ENCODE peak calls at places on chromosome 3, in seven cellular contexts. W is tibial artery, I is body of pancreas, M is psoas muscle, F is esophagus squamous epithelium, S is uterus, K is H9. A is an unnamed sample. For H3K27me3 and H3K4me1, the result is how much of the 10 kb centered on the place peaks cover.

GRCh38 chr3:195129072-195129643 is 141.8 kb downstream of the XXYLT1 start:
- DNase-seq in W (no peak), I (no peak), M (no peak), F (no peak), S (no peak), K (no peak), A (no peak)

GRCh38 chr3:138950006-138950644 is 3.1 kb downstream of the FOXL2NB start:
- DNase-seq in W (no peak), I (peak), M (no peak), F (no peak), S (no peak), K (peak), A (peak)

GRCh38 chr3:110478377-110479054 is 593.1 kb upstream of the NECTIN3 start:
- DNase-seq in W (no peak), I (no peak), M (no peak), F (no peak), S (no peak), K (no peak), A (no peak)

GRCh38 chr3:116517308-116517707 is 72.0 kb upstream of the LSAMP start:
- DNase-seq in W (no peak), I (no peak), M (no peak), F (no peak), S (no peak), K (no peak), A (no peak)

GRCh38 chr3:149487598-149488197 is 13.2 kb downstream of the TM4SF4 start:
- DNase-seq in W (no peak), I (no peak), M (no peak), F (no peak), S (no peak), K (peak), A (no peak)

GRCh38 chr3:12371525-12372140 is 82.8 kb downstream of the PPARG start:
- DNase-seq in W (no peak), I (no peak), M (no peak), F (no peak), S (no peak), K (no peak), A (no peak)

GRCh38 chr3:66336358-66336766 is 115.6 kb downstream of the SLC25A26 start:
- DNase-seq in W (no peak), I (no peak), M (no peak), F (no peak), S (no peak), K (no peak), A (no peak)

GRCh38 chr3:63625161-63625560 is 27.3 kb upstream of the SNTN start:
- DNase-seq in W (no peak), I (no peak), M (no peak), F (no peak), S (no peak), K (no peak), A (no peak)

GRCh38 chr3:73558399-73559075 is 66.2 kb downstream of the PDZRN3 start:
- DNase-seq in W (no peak), I (peak), M (no peak), F (no peak), S (no peak), K (no peak), A (peak)

GRCh38 chr3:9721015-9721697 is 10.4 kb upstream of the BRPF1 start:
- DNase-seq in W (no peak), I (no peak), M (no peak), F (no peak), S (no peak), K (no peak), A (no peak)

GRCh38 chr3:190302209-190302885 is 19.9 kb downstream of the CLDN1 start:
- DNase-seq in W (no peak), I (no peak), M (no peak), F (no peak), S (no peak), K (no peak), A (no peak)

GRCh38 chr3:42601898-42602581 is 1.6 kb downstream of the NKTR start:
- DNase-seq in W (no peak), I (no peak), M (no peak), F (no peak), S (no peak), K (no peak), A (no peak)

GRCh38 chr3:42600958-42601675 is 631 bp downstream of the NKTR start:
- DNase-seq in W (peak), I (peak), M (peak), F (no peak), S (peak), K (peak), A (peak)

GRCh38 chr3:42602961-42603360 is 2.5 kb downstream of the NKTR start:
- DNase-seq in W (no peak), I (no peak), M (no peak), F (no peak), S (no peak), K (no peak), A (no peak)

GRCh38 chr3:42608586-42608985 is 8.1 kb downstream of the NKTR start:
- DNase-seq in W (no peak), I (no peak), M (no peak), F (no peak), S (peak), K (no peak), A (no peak)

GRCh38 chr3:42605550-42606173 is 5.2 kb downstream of the NKTR start:
- DNase-seq in W (no peak), I (peak), M (no peak), F (no peak), S (no peak), K (no peak), A (peak)
- H3K27ac ChIP-seq in W (peak), I (peak), M (peak), F (peak), S (no peak), K (no peak), A (peak)

GRCh38 chr3:42269647-42270046 is 3.7 kb upstream of the CCK start:
- DNase-seq in W (no peak), I (no peak), M (no peak), F (no peak), S (no peak), K (no peak), A (no peak)
- H3K27me3 ChIP-seq in W (under half), I (under half), M (under half), F (under half), S (under half), K (under half), A (under half)

DNA sequence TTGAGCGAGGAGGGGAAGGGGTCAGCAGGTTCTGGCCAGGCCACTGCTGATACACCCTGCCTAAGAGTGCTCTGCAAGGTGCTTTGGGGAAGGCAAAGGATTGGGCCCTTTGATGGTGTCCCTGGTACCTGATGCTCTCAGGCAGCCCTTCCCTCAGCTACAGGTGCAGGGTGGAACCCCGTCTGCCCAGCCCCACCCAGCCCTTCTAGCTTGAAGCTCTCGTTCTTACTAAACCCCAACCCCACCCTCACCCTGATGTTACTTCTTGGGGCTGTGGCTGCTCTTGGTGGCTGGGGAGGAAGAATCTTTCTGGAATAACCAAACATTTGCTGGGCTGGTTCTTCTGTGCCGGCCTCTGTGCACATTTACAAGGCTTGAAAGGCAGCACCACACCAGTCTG is 6.4 kb downstream of the GNAI2 start:
- DNase-seq in W (no peak), I (no peak), M (no peak), F (no peak), S (no peak), K (no peak), A (no peak)
- H3K4me1 ChIP-seq in W (half or more), I (half or more), M (under half), F (half or more), S (under half), K (under half), A (half or more)

DNA sequence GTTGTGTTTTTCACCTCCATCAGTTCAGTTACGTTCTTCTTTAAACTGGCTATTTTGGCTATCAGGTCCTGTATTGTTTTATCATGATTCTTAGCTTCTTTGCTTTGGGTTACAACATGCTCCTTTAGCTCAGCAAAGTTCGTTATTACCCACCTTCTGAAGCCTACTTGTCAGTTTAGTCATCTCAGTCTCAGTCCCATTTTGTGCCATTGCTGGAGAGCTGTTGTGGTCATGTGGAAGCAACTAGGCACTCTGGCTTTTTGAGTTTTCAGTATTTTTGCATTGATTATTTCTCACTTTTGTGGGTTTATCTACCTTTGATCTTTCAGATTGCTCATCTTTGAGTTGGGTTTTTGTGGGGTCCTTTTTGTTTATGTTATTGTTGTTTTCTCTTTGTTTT is 151.3 kb downstream of the CFAP20DC start:
- DNase-seq in W (no peak), I (no peak), M (no peak), F (no peak), S (no peak), K (no peak), A (no peak)
- H3K27ac ChIP-seq in W (no peak), I (no peak), M (no peak), F (no peak), S (no peak), K (no peak), A (no peak)

GRCh38 chr3:147431746-147432145 is 22.6 kb downstream of the ZIC1 start:
- DNase-seq in W (no peak), I (no peak), M (no peak), F (no peak), S (no peak), K (no peak), A (no peak)
- H3K27me3 ChIP-seq in W (under half), I (under half), M (under half), F (under half), S (under half), K (under half), A (under half)